ENCODE peak calls at places on chromosomes 5 and 9, in seven cellular contexts. G is kidney tubule cell; N is foreskin fibroblast; X is activated T-helper 1 cell treated with Interleukin-2 at 50 U/mL for 16 hours; A is right lobe of liver; M is stimulated activated CD4-positive, alpha-beta T cell treated with anti-CD3 and anti-CD28 coated beads, TNF-alpha, amount 100 ng/mL, for 1 hour; K is mammary epithelial cell. V is an unnamed sample.

GRCh38 chr9:26243722-26244121 is 565.5 kb upstream of the TUSC1 start:
- DNase-seq in G (peak), N (peak), X (no peak), A (no peak), M (no peak), K (no peak), V (peak)

GRCh38 chr9:135116892-135117680 is 29.6 kb downstream of the OLFM1 start:
- DNase-seq in G (no peak), N (no peak), X (no peak), A (no peak), M (no peak), K (no peak), V (peak)

GRCh38 chr5:174615986-174616500 is 108.3 kb upstream of the MSX2 start:
- DNase-seq in G (no peak), N (no peak), X (no peak), A (no peak), M (no peak), K (no peak), V (no peak)

GRCh38 chr5:14406554-14406849 is 175.1 kb upstream of the OTULINL start:
- DNase-seq in G (peak), N (peak), X (no peak), A (no peak), M (no peak), K (peak), V (peak)

GRCh38 chr5:65482280-65482726 is 583 bp upstream of the ADAMTS6 start:
- DNase-seq in G (peak), N (peak), X (no peak), A (no peak), M (no peak), K (peak), V (no peak)

GRCh38 chr5:159921721-159922120 is 5.4 kb downstream of the ADRA1B start:
- DNase-seq in G (no peak), N (no peak), X (no peak), A (no peak), M (no peak), K (no peak), V (no peak)

GRCh38 chr5:80654054-80654390 is 430 bp upstream of the MSH3 start:
- DNase-seq in G (peak), N (no peak), X (no peak), A (peak), M (no peak), K (peak), V (no peak)

GRCh38 chr9:2427016-2427891 is 194.3 kb upstream of the VLDLR start:
- DNase-seq in G (peak), N (no peak), X (no peak), A (peak), M (no peak), K (peak), V (no peak)

GRCh38 chr9:129133067-129133466 is 21.9 kb downstream of the PTPA start:
- DNase-seq in G (no peak), N (peak), X (no peak), A (no peak), M (no peak), K (no peak), V (no peak)

GRCh38 chr9:127007638-127008037 is 93.1 kb downstream of the RALGPS1 start:
- DNase-seq in G (no peak), N (no peak), X (no peak), A (no peak), M (no peak), K (no peak), V (no peak)

GRCh38 chr9:70257512-70257911 is 1.3 kb upstream of the SMC5 start:
- DNase-seq in G (no peak), N (peak), X (no peak), A (no peak), M (no peak), K (peak), V (no peak)

GRCh38 chr5:141783599-141784296 is 94.5 kb downstream of the PCDH1 start:
- DNase-seq in G (peak), N (no peak), X (no peak), A (no peak), M (no peak), K (peak), V (no peak)

GRCh38 chr5:66410056-66410455 is 186.1 kb upstream of the MAST4 start:
- DNase-seq in G (no peak), N (no peak), X (no peak), A (no peak), M (no peak), K (no peak), V (no peak)

GRCh38 chr5:89308606-89309040 is 425.6 kb upstream of the MEF2C start:
- DNase-seq in G (peak), N (no peak), X (no peak), A (no peak), M (no peak), K (no peak), V (no peak)

GRCh38 chr5:130227699-130228098 is 323.4 kb downstream of the CHSY3 start:
- DNase-seq in G (no peak), N (no peak), X (no peak), A (no peak), M (no peak), K (no peak), V (no peak)

GRCh38 chr5:123036391-123037103 is at the start of gene PPIC:
- DNase-seq in G (peak), N (peak), X (no peak), A (peak), M (no peak), K (peak), V (peak)

GRCh38 chr5:174204914-174205313 is 159.4 kb downstream of the NSG2 start:
- DNase-seq in G (peak), N (no peak), X (no peak), A (no peak), M (no peak), K (peak), V (no peak)

GRCh38 chr9:16344343-16344742 is 526.1 kb downstream of the BNC2 start:
- DNase-seq in G (peak), N (peak), X (no peak), A (no peak), M (no peak), K (peak), V (peak)

GRCh38 chr9:18632624-18633407 is 158.9 kb downstream of the ADAMTSL1 start:
- DNase-seq in G (peak), N (peak), X (no peak), A (no peak), M (no peak), K (peak), V (peak)

V was measured in AG08395.